ENCODE peak calls at places on chromosomes 2 and 18, in six cellular contexts. L is progenitor cell of endocrine pancreas, I is D341Med, M is hepatic stellate cell, X is IMR-90, R is brain microvascular endothelial cell. A is an unnamed sample.

GRCh38 chr18:70132999-70133398 is 72.5 kb downstream of the RTTN start:
- DNase-seq in L (no peak), I (no peak), M (peak), X (peak), R (peak), A (no peak)

GRCh38 chr2:23449831-23450331 is 64.9 kb downstream of the KLHL29 start:
- DNase-seq in L (no peak), I (no peak), M (no peak), X (no peak), R (no peak), A (no peak)

GRCh38 chr2:47221956-47222355 is 66.8 kb upstream of the STPG4 start:
- DNase-seq in L (no peak), I (no peak), M (no peak), X (peak), R (peak), A (peak)

GRCh38 chr2:55338268-55338667 is 69.2 kb upstream of the MTIF2 start:
- DNase-seq in L (no peak), I (no peak), M (no peak), X (peak), R (no peak), A (no peak)

GRCh38 chr2:184596819-184597411 is 1.4 kb upstream of the ZNF804A start:
- DNase-seq in L (no peak), I (no peak), M (peak), X (peak), R (peak), A (no peak)

GRCh38 chr18:51337406-51337805 is 139.9 kb upstream of the MEX3C start:
- DNase-seq in L (no peak), I (no peak), M (no peak), X (no peak), R (peak), A (no peak)

GRCh38 chr2:9708683-9709538 is 78.1 kb upstream of the YWHAQ start:
- DNase-seq in L (no peak), I (no peak), M (no peak), X (no peak), R (no peak), A (no peak)

GRCh38 chr2:157441072-157441454 is 2.8 kb downstream of the CYTIP start:
- DNase-seq in L (no peak), I (no peak), M (no peak), X (no peak), R (no peak), A (no peak)

GRCh38 chr18:47898696-47899095 is 31.8 kb downstream of the SMAD2 start:
- DNase-seq in L (no peak), I (no peak), M (no peak), X (no peak), R (no peak), A (no peak)

GRCh38 chr2:176082885-176083731 is 654 bp downstream of the EVX2 start:
- DNase-seq in L (no peak), I (no peak), M (no peak), X (no peak), R (no peak), A (no peak)

GRCh38 chr18:37289423-37289822 is 276.2 kb downstream of the CELF4 start:
- DNase-seq in L (no peak), I (no peak), M (no peak), X (no peak), R (no peak), A (no peak)

GRCh38 chr2:212968284-212969081 is 182.9 kb downstream of the IKZF2 start:
- DNase-seq in L (no peak), I (no peak), M (no peak), X (no peak), R (no peak), A (no peak)

GRCh38 chr2:112597537-112598322 is 13.3 kb downstream of the CHCHD5 start:
- DNase-seq in L (no peak), I (no peak), M (no peak), X (no peak), R (no peak), A (no peak)

GRCh38 chr2:28855193-28855592 is 14.9 kb downstream of the TRMT61B start:
- DNase-seq in L (no peak), I (no peak), M (peak), X (peak), R (no peak), A (no peak)

GRCh38 chr18:41617592-41617991 is 337.4 kb upstream of the PIK3C3 start:
- DNase-seq in L (no peak), I (no peak), M (no peak), X (no peak), R (no peak), A (no peak)

GRCh38 chr2:231672617-231673347 is 35.5 kb upstream of the PTMA start:
- DNase-seq in L (no peak), I (peak), M (peak), X (peak), R (peak), A (peak)

GRCh38 chr18:7904529-7904928 is 337.4 kb downstream of the PTPRM start:
- DNase-seq in L (no peak), I (no peak), M (peak), X (peak), R (peak), A (no peak)

GRCh38 chr2:71936076-71937030 is 211.3 kb downstream of the CYP26B1 start:
- DNase-seq in L (no peak), I (peak), M (no peak), X (no peak), R (no peak), A (no peak)

GRCh38 chr2:12701786-12702660 is 14.7 kb upstream of the TRIB2 start:
- DNase-seq in L (no peak), I (peak), M (no peak), X (peak), R (no peak), A (no peak)

GRCh38 chr18:11982981-11983380 is 1.7 kb downstream of the IMPA2 start:
- DNase-seq in L (no peak), I (no peak), M (no peak), X (no peak), R (no peak), A (no peak)

GRCh38 chr18:28794459-28795245 is 617.7 kb upstream of the CDH2 start:
- DNase-seq in L (no peak), I (no peak), M (no peak), X (peak), R (no peak), A (no peak)

GRCh38 chr2:113686537-113686936 is 59.5 kb downstream of the RABL2A start:
- DNase-seq in L (no peak), I (no peak), M (no peak), X (peak), R (peak), A (no peak)

GRCh38 chr2:43305006-43305405 is 78.6 kb upstream of the ZFP36L2 start:
- DNase-seq in L (no peak), I (no peak), M (no peak), X (peak), R (no peak), A (no peak)

GRCh38 chr2:178280261-178280852 is 86.0 kb downstream of the OSBPL6 start:
- DNase-seq in L (no peak), I (peak), M (peak), X (peak), R (peak), A (peak)

GRCh38 chr2:60527762-60528161 is 25.7 kb downstream of the BCL11A start:
- DNase-seq in L (no peak), I (no peak), M (no peak), X (no peak), R (no peak), A (no peak)

GRCh38 chr2:189178726-189179606 is 595 bp downstream of the COL5A2 start:
- DNase-seq in L (no peak), I (no peak), M (no peak), X (peak), R (peak), A (no peak)

GRCh38 chr2:105102001-105102400 is 64.1 kb downstream of the MRPS9 start:
- DNase-seq in L (no peak), I (no peak), M (no peak), X (no peak), R (no peak), A (no peak)

A was measured in BE2C.